ENCODE peak calls at places on chromosome 6, in seven cellular contexts. A is ACHN, L is ovary, B is NCI-H1105 treated with DMSO at 0.1 percent for 48 hours, J is Right ventricle myocardium superior, K is mammary epithelial cell, Z is EH. O is an unnamed sample.

GRCh38 chr6:153065222-153065621 is 62.7 kb upstream of the MTRF1L start:
- DNase-seq in A (no peak), L (no peak), B (no peak), J (no peak), K (no peak), Z (no peak), O (no peak)

GRCh38 chr6:121394151-121394550 is 41.3 kb upstream of the GJA1 start:
- DNase-seq in A (no peak), L (no peak), B (no peak), J (no peak), K (no peak), Z (no peak), O (no peak)

GRCh38 chr6:3309391-3310050 is 50.8 kb downstream of the PSMG4 start:
- DNase-seq in A (no peak), L (no peak), B (peak), J (no peak), K (no peak), Z (no peak), O (no peak)

GRCh38 chr6:42147138-42147562 is 4.7 kb upstream of the C6orf132 start:
- DNase-seq in A (no peak), L (no peak), B (no peak), J (no peak), K (no peak), Z (no peak), O (no peak)

GRCh38 chr6:44480097-44480539 is 92.6 kb downstream of the CDC5L start:
- DNase-seq in A (no peak), L (no peak), B (no peak), J (no peak), K (no peak), Z (no peak), O (no peak)

GRCh38 chr6:7566031-7566556 is 23.9 kb upstream of the SNRNP48 start:
- DNase-seq in A (no peak), L (no peak), B (no peak), J (no peak), K (no peak), Z (peak), O (no peak)

GRCh38 chr6:40715501-40716403 is 128.6 kb upstream of the LRFN2 start:
- DNase-seq in A (no peak), L (no peak), B (no peak), J (no peak), K (no peak), Z (no peak), O (no peak)

GRCh38 chr6:130534627-130535026 is 168.8 kb downstream of the TMEM200A start:
- DNase-seq in A (no peak), L (no peak), B (no peak), J (no peak), K (no peak), Z (no peak), O (no peak)

GRCh38 chr6:125519367-125519766 is 217.6 kb upstream of the HDDC2 start:
- DNase-seq in A (no peak), L (no peak), B (no peak), J (no peak), K (no peak), Z (peak), O (no peak)

GRCh38 chr6:44698602-44699001 is 311.1 kb downstream of the CDC5L start:
- DNase-seq in A (no peak), L (no peak), B (no peak), J (no peak), K (no peak), Z (no peak), O (no peak)

GRCh38 chr6:79630883-79631799 is at the start of gene SH3BGRL2:
- DNase-seq in A (peak), L (peak), B (peak), J (peak), K (peak), Z (peak), O (no peak)

GRCh38 chr6:89611666-89612065 is 26.9 kb downstream of the LYRM2 start:
- DNase-seq in A (peak), L (no peak), B (no peak), J (no peak), K (peak), Z (peak), O (no peak)

GRCh38 chr6:149075616-149076354 is 241.7 kb upstream of the TAB2 start:
- DNase-seq in A (no peak), L (no peak), B (peak), J (no peak), K (peak), Z (peak), O (no peak)

GRCh38 chr6:116629467-116630063 is 13.3 kb downstream of the RSPH4A start:
- DNase-seq in A (no peak), L (no peak), B (no peak), J (no peak), K (no peak), Z (no peak), O (no peak)

GRCh38 chr6:13641315-13641714 is 26.2 kb downstream of the NOL7 start:
- DNase-seq in A (no peak), L (no peak), B (no peak), J (no peak), K (no peak), Z (peak), O (no peak)

GRCh38 chr6:68044264-68044663 is 590.8 kb upstream of the ADGRB3 start:
- DNase-seq in A (no peak), L (no peak), B (no peak), J (no peak), K (no peak), Z (no peak), O (no peak)

GRCh38 chr6:3593161-3593560 is 136.3 kb upstream of the SLC22A23 start:
- DNase-seq in A (no peak), L (no peak), B (no peak), J (no peak), K (no peak), Z (no peak), O (no peak)

GRCh38 chr6:13467216-13467600 is 20.2 kb downstream of the GFOD1 start:
- DNase-seq in A (no peak), L (no peak), B (no peak), J (no peak), K (no peak), Z (no peak), O (no peak)

GRCh38 chr6:159716247-159717086 is 10.8 kb upstream of the WTAP start:
- DNase-seq in A (peak), L (no peak), B (no peak), J (no peak), K (peak), Z (peak), O (no peak)

GRCh38 chr6:113642714-113643442 is 214.3 kb upstream of the MARCKS start:
- DNase-seq in A (no peak), L (no peak), B (peak), J (no peak), K (no peak), Z (peak), O (no peak)

GRCh38 chr6:169096326-169096882 is 157.2 kb downstream of the THBS2 start:
- DNase-seq in A (no peak), L (no peak), B (no peak), J (no peak), K (no peak), Z (peak), O (no peak)

GRCh38 chr6:25366785-25367657 is 87.8 kb downstream of the CARMIL1 start:
- DNase-seq in A (no peak), L (no peak), B (no peak), J (no peak), K (peak), Z (no peak), O (peak)

GRCh38 chr6:126102358-126102757 is 116.0 kb downstream of the TRMT11 start:
- DNase-seq in A (no peak), L (no peak), B (no peak), J (no peak), K (no peak), Z (no peak), O (no peak)

GRCh38 chr6:133854633-133855598 is 34.0 kb upstream of the TCF21 start:
- DNase-seq in A (no peak), L (no peak), B (peak), J (peak), K (no peak), Z (peak), O (no peak)

GRCh38 chr6:13248053-13248452 is 80.3 kb downstream of the TBC1D7 start:
- DNase-seq in A (no peak), L (no peak), B (peak), J (no peak), K (peak), Z (peak), O (no peak)

GRCh38 chr6:113859349-113860164 is 2.4 kb downstream of the MARCKS start:
- DNase-seq in A (peak), L (no peak), B (peak), J (peak), K (peak), Z (peak), O (no peak)